ENCODE peak calls at places on chromosome 21, in five cellular contexts. H is endothelial cell; F is epithelial cell of esophagus; A is stimulated activated CD8-positive, alpha-beta memory T cell treated with anti-CD3 and anti-CD28 coated beads, Interleukin-4, amount 100 ng/mL, for 48 hours; O is fibroblast of the conjunctiva. Q is an unnamed sample.

GRCh38 chr21:35016071-35016470 is 33.0 kb downstream of the RUNX1 start:
- DNase-seq in A (peak), H (no peak), O (no peak), F (no peak), Q (no peak)

GRCh38 chr21:45542667-45543370 is 579 bp upstream of the SLC19A1 start:
- DNase-seq in F (no peak), A (peak), O (no peak), H (peak), Q (no peak)

GRCh38 chr21:37982496-37983318 is 66.5 kb upstream of the KCNJ6 start:
- DNase-seq in O (no peak), F (no peak), A (no peak), H (no peak), Q (no peak)

GRCh38 chr21:15183712-15184353 is 119.0 kb upstream of the NRIP1 start:
- DNase-seq in H (no peak), F (peak), A (no peak), O (no peak), Q (no peak)

GRCh38 chr21:36630485-36631206 is 68.3 kb upstream of the SIM2 start:
- DNase-seq in O (no peak), A (peak), H (peak), F (peak), Q (peak)

GRCh38 chr21:28256420-28256831 is 736.3 kb downstream of the LTN1 start:
- DNase-seq in H (no peak), O (no peak), F (no peak), A (no peak), Q (peak)

GRCh38 chr21:41612674-41613250 is 104.8 kb upstream of the TMPRSS2 start:
- DNase-seq in F (peak), A (peak), H (peak), O (peak), Q (peak)

GRCh38 chr21:43287111-43287973 is 118.5 kb downstream of the CRYAA start:
- DNase-seq in H (no peak), A (no peak), F (no peak), O (no peak), Q (no peak)

GRCh38 chr21:37700641-37701202 is 215.5 kb downstream of the KCNJ6 start:
- DNase-seq in H (peak), F (peak), O (peak), A (no peak), Q (peak)

Q was measured in fibroblast of the aortic adventitia.